ENCODE peak calls at places on chromosomes 7 and 10, in ten cellular contexts. Q is fibroblast of mammary gland, A is WERI-Rb-1, G is H9, X is chondrocyte, O is GM13977, C is cardiac muscle cell, V is astrocyte of the spinal cord, S is brain microvascular endothelial cell, N is spleen. U is an unnamed sample.

GRCh38 chr7:7051221-7051877 is 131.0 kb upstream of the C1GALT1 start:
- DNase-seq in Q (no peak), A (no peak), G (no peak), X (no peak), O (peak), C (no peak), V (no peak), S (no peak), N (no peak), U (no peak)

GRCh38 chr10:116274141-116274861 is 1.3 kb upstream of the GFRA1 start:
- DNase-seq in Q (no peak), A (peak), G (peak), X (no peak), O (peak), C (peak), V (peak), S (no peak), N (no peak), U (no peak)

GRCh38 chr7:151313857-151314256 is 27.8 kb upstream of the NUB1 start:
- DNase-seq in Q (peak), A (no peak), G (peak), X (no peak), O (no peak), C (no peak), V (no peak), S (peak), N (no peak), U (no peak)

GRCh38 chr7:22821702-22822485 is 755 bp downstream of the TOMM7 start:
- DNase-seq in Q (peak), A (no peak), G (no peak), X (no peak), O (no peak), C (no peak), V (peak), S (no peak), N (no peak), U (no peak)

GRCh38 chr7:102230593-102230992 is 56.1 kb upstream of the SH2B2 start:
- DNase-seq in Q (peak), A (no peak), G (no peak), X (no peak), O (no peak), C (no peak), V (no peak), S (peak), N (no peak), U (no peak)

GRCh38 chr10:110067960-110068770 is 60.4 kb downstream of the ADD3 start:
- DNase-seq in Q (no peak), A (no peak), G (no peak), X (no peak), O (peak), C (no peak), V (no peak), S (no peak), N (no peak), U (no peak)

GRCh38 chr7:152459724-152460251 is 24.0 kb upstream of the KMT2C start:
- DNase-seq in Q (no peak), A (no peak), G (no peak), X (no peak), O (no peak), C (peak), V (no peak), S (no peak), N (no peak), U (no peak)

GRCh38 chr7:927031-927671 is 27.3 kb downstream of the ADAP1 start:
- DNase-seq in Q (no peak), A (no peak), G (no peak), X (peak), O (no peak), C (no peak), V (no peak), S (no peak), N (peak), U (peak)

GRCh38 chr7:64463636-64464375 is 99.1 kb downstream of the ZNF680 start:
- DNase-seq in Q (peak), A (no peak), G (no peak), X (peak), O (no peak), C (no peak), V (peak), S (peak), N (no peak), U (no peak)

GRCh38 chr7:155357573-155358041 is 59.9 kb downstream of the INSIG1 start:
- DNase-seq in Q (peak), A (no peak), G (no peak), X (no peak), O (no peak), C (no peak), V (no peak), S (no peak), N (peak), U (no peak)

GRCh38 chr7:2787251-2787968 is 56.7 kb downstream of the GNA12 start:
- DNase-seq in Q (no peak), A (no peak), G (no peak), X (no peak), O (no peak), C (peak), V (peak), S (no peak), N (no peak), U (no peak)

GRCh38 chr7:24865994-24866615 is 108.8 kb upstream of the GSDME start:
- DNase-seq in Q (no peak), A (no peak), G (no peak), X (no peak), O (no peak), C (no peak), V (no peak), S (no peak), N (no peak), U (no peak)

GRCh38 chr7:17300012-17300411 is 1.6 kb downstream of the AHR start:
- DNase-seq in Q (no peak), A (no peak), G (no peak), X (no peak), O (no peak), C (no peak), V (no peak), S (no peak), N (no peak), U (no peak)

GRCh38 chr10:67784584-67784983 is 53.4 kb downstream of the DNAJC12 start:
- DNase-seq in Q (peak), A (no peak), G (no peak), X (no peak), O (no peak), C (no peak), V (no peak), S (no peak), N (no peak), U (no peak)

GRCh38 chr10:63593576-63593975 is 72.4 kb downstream of the REEP3 start:
- DNase-seq in Q (peak), A (peak), G (no peak), X (no peak), O (no peak), C (no peak), V (peak), S (peak), N (no peak), U (no peak)

GRCh38 chr10:1166101-1166827 is 110.1 kb downstream of the WDR37 start:
- DNase-seq in Q (no peak), A (no peak), G (no peak), X (peak), O (no peak), C (no peak), V (no peak), S (no peak), N (peak), U (no peak)

GRCh38 chr7:7969306-7970112 is 913 bp downstream of the GLCCI1 start:
- DNase-seq in Q (no peak), A (peak), G (peak), X (no peak), O (peak), C (peak), V (peak), S (peak), N (peak), U (peak)

GRCh38 chr10:86943316-86944030 is 13.9 kb downstream of the MMRN2 start:
- DNase-seq in Q (no peak), A (no peak), G (peak), X (peak), O (no peak), C (no peak), V (no peak), S (no peak), N (no peak), U (no peak)

GRCh38 chr10:93445097-93445960 is 36.8 kb downstream of the MYOF start:
- DNase-seq in Q (peak), A (peak), G (peak), X (peak), O (no peak), C (peak), V (peak), S (peak), N (no peak), U (no peak)

GRCh38 chr7:79293655-79294142 is 159.8 kb downstream of the MAGI2 start:
- DNase-seq in Q (peak), A (no peak), G (no peak), X (no peak), O (no peak), C (no peak), V (peak), S (peak), N (no peak), U (no peak)

GRCh38 chr10:62461120-62461519 is 87.0 kb downstream of the ZNF365 start:
- DNase-seq in Q (no peak), A (peak), G (no peak), X (no peak), O (no peak), C (no peak), V (no peak), S (no peak), N (no peak), U (no peak)

GRCh38 chr10:115964827-115965226 is 308.2 kb downstream of the GFRA1 start:
- DNase-seq in Q (no peak), A (no peak), G (no peak), X (no peak), O (no peak), C (no peak), V (no peak), S (no peak), N (no peak), U (no peak)

GRCh38 chr7:39504963-39505362 is 61.2 kb upstream of the YAE1 start:
- DNase-seq in Q (peak), A (no peak), G (no peak), X (no peak), O (no peak), C (no peak), V (peak), S (peak), N (no peak), U (no peak)

GRCh38 chr7:107078517-107078966 is 34.0 kb downstream of the PRKAR2B start:
- DNase-seq in Q (peak), A (no peak), G (no peak), X (no peak), O (no peak), C (peak), V (peak), S (peak), N (no peak), U (no peak)

GRCh38 chr7:33904680-33905388 is 505 bp upstream of the BMPER start:
- DNase-seq in Q (peak), A (peak), G (peak), X (no peak), O (peak), C (peak), V (peak), S (no peak), N (peak), U (no peak)

GRCh38 chr10:14838582-14839304 is 637 bp downstream of the HSPA14 start:
- DNase-seq in Q (no peak), A (peak), G (peak), X (peak), O (peak), C (peak), V (peak), S (peak), N (no peak), U (peak)

GRCh38 chr10:80144302-80145131 is 12.0 kb downstream of the PLAC9 start:
- DNase-seq in Q (no peak), A (peak), G (peak), X (peak), O (no peak), C (no peak), V (no peak), S (no peak), N (peak), U (no peak)

GRCh38 chr7:134541-134940 is 57.8 kb upstream of the FAM20C start:
- DNase-seq in Q (no peak), A (no peak), G (no peak), X (no peak), O (no peak), C (no peak), V (no peak), S (no peak), N (no peak), U (no peak)

GRCh38 chr10:68330852-68331454 is 911 bp upstream of the HNRNPH3 start:
- DNase-seq in Q (peak), A (no peak), G (peak), X (no peak), O (no peak), C (no peak), V (no peak), S (no peak), N (peak), U (peak)

GRCh38 chr10:22805304-22805703 is 90.9 kb upstream of the PIP4K2A start:
- DNase-seq in Q (peak), A (no peak), G (no peak), X (no peak), O (no peak), C (no peak), V (peak), S (no peak), N (no peak), U (no peak)

GRCh38 chr7:121755286-121755685 is 117.7 kb upstream of the PTPRZ1 start:
- DNase-seq in Q (no peak), A (no peak), G (no peak), X (no peak), O (no peak), C (peak), V (peak), S (no peak), N (no peak), U (no peak)

GRCh38 chr10:131250454-131251145 is 60.9 kb downstream of the TCERG1L start:
- DNase-seq in Q (no peak), A (no peak), G (no peak), X (no peak), O (no peak), C (peak), V (no peak), S (no peak), N (peak), U (no peak)

GRCh38 chr7:127705461-127705959 is 53.5 kb downstream of the SND1 start:
- DNase-seq in Q (peak), A (no peak), G (no peak), X (no peak), O (no peak), C (no peak), V (no peak), S (no peak), N (no peak), U (no peak)

GRCh38 chr7:77697535-77697831 is 1.2 kb downstream of the RSBN1L start:
- DNase-seq in Q (no peak), A (no peak), G (no peak), X (no peak), O (no peak), C (no peak), V (no peak), S (no peak), N (peak), U (no peak)

GRCh38 chr7:155702616-155703015 is 58.2 kb downstream of the RBM33 start:
- DNase-seq in Q (no peak), A (no peak), G (no peak), X (no peak), O (no peak), C (no peak), V (no peak), S (peak), N (no peak), U (no peak)

GRCh38 chr10:128982179-128982915 is 484.7 kb upstream of the MGMT start:
- DNase-seq in Q (no peak), A (no peak), G (no peak), X (no peak), O (no peak), C (no peak), V (no peak), S (no peak), N (peak), U (no peak)

GRCh38 chr10:28280652-28281051 is 22.2 kb downstream of the MPP7 start:
- DNase-seq in Q (no peak), A (no peak), G (no peak), X (no peak), O (no peak), C (no peak), V (peak), S (peak), N (no peak), U (no peak)
- TF ChIP-seq CTCF in Q (no peak), A (no peak), G (no peak), X (peak), O (no peak), C (no peak), V (no peak), S (no peak), N (no peak), U (no peak)

GRCh38 chr10:79038841-79039201 is 29.9 kb upstream of the ZMIZ1 start:
- DNase-seq in Q (no peak), A (peak), G (peak), X (peak), O (no peak), C (peak), V (peak), S (no peak), N (peak), U (no peak)
- TF ChIP-seq CTCF in Q (no peak), A (no peak), G (no peak), X (no peak), O (no peak), C (no peak), V (no peak), S (no peak), N (no peak), U (no peak)

GRCh38 chr10:27360581-27361172 is 120.1 kb upstream of the ACBD5 start:
- DNase-seq in Q (peak), A (peak), G (peak), X (no peak), O (peak), C (peak), V (peak), S (peak), N (peak), U (peak)

GRCh38 chr10:27359792-27360320 is 119.3 kb upstream of the ACBD5 start:
- DNase-seq in Q (no peak), A (no peak), G (no peak), X (no peak), O (no peak), C (no peak), V (no peak), S (no peak), N (no peak), U (no peak)

GRCh38 chr10:27356738-27357137 is 116.1 kb upstream of the ACBD5 start:
- DNase-seq in Q (no peak), A (no peak), G (no peak), X (no peak), O (no peak), C (no peak), V (no peak), S (no peak), N (no peak), U (no peak)

GRCh38 chr10:27355918-27356573 is 115.4 kb upstream of the ACBD5 start:
- DNase-seq in Q (no peak), A (no peak), G (no peak), X (no peak), O (no peak), C (no peak), V (no peak), S (no peak), N (no peak), U (no peak)
- TF ChIP-seq CTCF in Q (no peak), A (peak), G (peak), X (no peak), O (no peak), C (no peak), V (no peak), S (peak), N (no peak), U (no peak)

DNA sequence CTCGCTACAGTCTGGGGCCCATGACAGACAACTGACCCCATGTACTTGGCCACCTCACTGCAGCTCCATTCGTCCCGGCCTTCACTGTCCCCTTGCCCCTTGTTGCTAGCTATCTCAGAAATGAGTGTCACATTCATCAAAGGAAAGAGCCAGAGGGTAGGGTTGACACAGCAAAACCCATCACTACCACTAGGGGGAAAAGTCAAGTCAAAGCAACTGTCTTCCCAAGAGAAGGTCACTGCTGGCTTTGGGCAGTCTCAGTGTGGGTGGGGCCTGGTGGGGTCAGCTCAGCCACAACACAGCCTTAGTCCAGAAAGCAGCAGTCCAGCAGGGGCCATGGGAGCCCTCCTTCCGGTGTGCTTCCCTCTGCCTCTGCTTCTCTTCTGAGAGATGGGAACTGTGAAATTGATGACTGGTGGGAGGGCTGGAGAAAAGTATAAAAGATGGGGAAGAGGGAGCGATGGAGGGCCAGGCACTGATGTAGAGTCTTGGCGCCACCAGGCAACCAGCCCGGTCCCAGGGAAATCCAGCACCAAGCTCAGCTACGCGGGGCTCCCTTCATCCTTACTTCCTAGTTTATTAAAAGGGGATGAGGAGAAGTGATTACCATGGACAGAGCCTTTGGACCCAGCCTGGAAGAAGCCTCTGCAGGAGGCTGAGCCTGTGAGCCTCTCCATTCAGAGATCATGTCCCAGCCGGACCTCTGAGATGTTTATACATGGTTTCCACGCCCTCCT is 58.0 kb downstream of the PLXNA4 start:
- DNase-seq in Q (peak), A (peak), G (peak), X (no peak), O (peak), C (no peak), V (no peak), S (no peak), N (no peak), U (no peak)
- TF ChIP-seq CTCF in Q (peak), A (peak), G (peak), X (peak), O (peak), C (peak), V (peak), S (peak), N (no peak), U (peak)

GRCh38 chr10:61021926-61022325 is 77.9 kb upstream of the RHOBTB1 start:
- DNase-seq in Q (no peak), A (no peak), G (no peak), X (no peak), O (no peak), C (no peak), V (no peak), S (no peak), N (no peak), U (no peak)

GRCh38 chr10:61020420-61021158 is 76.6 kb upstream of the RHOBTB1 start:
- DNase-seq in Q (no peak), A (no peak), G (no peak), X (no peak), O (no peak), C (no peak), V (no peak), S (no peak), N (no peak), U (no peak)

GRCh38 chr10:61028861-61029361 is 84.9 kb upstream of the RHOBTB1 start:
- DNase-seq in Q (peak), A (no peak), G (no peak), X (no peak), O (no peak), C (no peak), V (peak), S (peak), N (no peak), U (no peak)

GRCh38 chr10:61023053-61023452 is 79.1 kb upstream of the RHOBTB1 start:
- DNase-seq in Q (no peak), A (no peak), G (no peak), X (no peak), O (no peak), C (no peak), V (no peak), S (no peak), N (no peak), U (no peak)

DNA sequence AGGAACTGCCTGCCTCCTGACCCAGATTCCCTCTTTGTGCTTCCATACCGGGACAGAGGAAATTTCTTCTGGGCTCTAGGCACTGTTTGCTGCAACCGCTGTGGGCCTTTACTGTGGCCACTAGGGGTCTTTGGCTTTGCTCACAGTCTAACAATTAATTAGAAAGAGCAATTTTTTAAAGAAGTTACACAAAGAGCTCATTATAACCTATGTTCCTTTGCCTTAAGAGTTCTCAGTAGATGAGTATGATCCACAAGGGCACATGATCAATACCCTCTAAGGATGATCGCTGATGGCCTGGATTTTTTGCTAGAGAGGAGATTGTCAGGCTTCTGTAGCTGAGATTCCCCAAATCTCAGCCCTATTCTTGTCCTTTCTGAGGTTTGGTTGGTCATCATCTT is 80.8 kb upstream of the RHOBTB1 start:
- DNase-seq in Q (peak), A (peak), G (peak), X (no peak), O (no peak), C (peak), V (no peak), S (peak), N (no peak), U (no peak)
- TF ChIP-seq CTCF in Q (peak), A (peak), G (peak), X (peak), O (peak), C (peak), V (peak), S (peak), N (peak), U (no peak)

U was measured in natural killer cell.